ENCODE peak calls at places on chromosomes 11 and 22, in six cellular contexts. One of them, this sample, is unnamed.

GRCh38 chr11:68313574-68314202 is 1.3 kb downstream of the LRP5 start:
- DNase-seq in cardiac muscle cell: peak
- DNase-seq in body of pancreas: no peak
- DNase-seq in GM23338: peak
- DNase-seq in astrocyte: no peak
- DNase-seq in stomach: no peak
- DNase-seq in this sample: no peak

GRCh38 chr11:83140691-83141455 is 16.1 kb upstream of the PCF11 start:
- DNase-seq in astrocyte: no peak
- DNase-seq in stomach: no peak
- DNase-seq in body of pancreas: no peak
- DNase-seq in GM23338: no peak
- DNase-seq in cardiac muscle cell: no peak
- DNase-seq in this sample: no peak

GRCh38 chr11:87819141-87819540 is 356.1 kb downstream of the RAB38 start:
- DNase-seq in GM23338: no peak
- DNase-seq in stomach: no peak
- DNase-seq in astrocyte: peak
- DNase-seq in cardiac muscle cell: no peak
- DNase-seq in body of pancreas: no peak
- DNase-seq in this sample: peak

GRCh38 chr11:34633990-34634725 is 13.3 kb downstream of the EHF start:
- DNase-seq in body of pancreas: peak
- DNase-seq in astrocyte: no peak
- DNase-seq in GM23338: no peak
- DNase-seq in stomach: no peak
- DNase-seq in cardiac muscle cell: no peak
- DNase-seq in this sample: no peak

GRCh38 chr11:20762980-20763379 is 93.6 kb downstream of the NELL1 start:
- DNase-seq in astrocyte: no peak
- DNase-seq in body of pancreas: no peak
- DNase-seq in GM23338: no peak
- DNase-seq in stomach: no peak
- DNase-seq in cardiac muscle cell: no peak
- DNase-seq in this sample: no peak

GRCh38 chr22:37906364-37907008 is 389 bp downstream of the MICALL1 start:
- DNase-seq in astrocyte: no peak
- DNase-seq in cardiac muscle cell: peak
- DNase-seq in GM23338: peak
- DNase-seq in stomach: no peak
- DNase-seq in body of pancreas: no peak
- DNase-seq in this sample: no peak

GRCh38 chr22:23829845-23830372 is 8.9 kb downstream of the DERL3 start:
- DNase-seq in astrocyte: peak
- DNase-seq in stomach: no peak
- DNase-seq in GM23338: no peak
- DNase-seq in cardiac muscle cell: no peak
- DNase-seq in body of pancreas: no peak
- DNase-seq in this sample: no peak

GRCh38 chr11:94477644-94478043 is 16.0 kb downstream of the MRE11 start:
- DNase-seq in body of pancreas: no peak
- DNase-seq in astrocyte: no peak
- DNase-seq in GM23338: peak
- DNase-seq in cardiac muscle cell: no peak
- DNase-seq in stomach: no peak
- DNase-seq in this sample: no peak

GRCh38 chr11:59822989-59823566 is 12.5 kb upstream of the MRPL16 start:
- DNase-seq in GM23338: peak
- DNase-seq in stomach: peak
- DNase-seq in body of pancreas: peak
- DNase-seq in cardiac muscle cell: peak
- DNase-seq in astrocyte: peak
- DNase-seq in this sample: peak

GRCh38 chr11:86955674-86956522 is 703 bp upstream of the FZD4 start:
- DNase-seq in cardiac muscle cell: peak
- DNase-seq in stomach: peak
- DNase-seq in astrocyte: peak
- DNase-seq in GM23338: peak
- DNase-seq in body of pancreas: peak
- DNase-seq in this sample: peak

GRCh38 chr22:23147632-23148387 is 2.5 kb downstream of the RAB36 start:
- DNase-seq in body of pancreas: peak
- DNase-seq in GM23338: no peak
- DNase-seq in cardiac muscle cell: no peak
- DNase-seq in stomach: no peak
- DNase-seq in astrocyte: peak
- DNase-seq in this sample: peak

GRCh38 chr11:62195945-62196344 is 5.9 kb downstream of the SCGB1D1 start:
- DNase-seq in cardiac muscle cell: no peak
- DNase-seq in GM23338: peak
- DNase-seq in astrocyte: no peak
- DNase-seq in stomach: no peak
- DNase-seq in body of pancreas: no peak
- DNase-seq in this sample: no peak

GRCh38 chr11:12968836-12969235 is 40.3 kb upstream of the RASSF10 start:
- DNase-seq in cardiac muscle cell: no peak
- DNase-seq in astrocyte: no peak
- DNase-seq in GM23338: no peak
- DNase-seq in stomach: no peak
- DNase-seq in body of pancreas: no peak
- DNase-seq in this sample: peak

GRCh38 chr11:73461335-73461840 is 85.2 kb downstream of the RELT start:
- DNase-seq in GM23338: no peak
- DNase-seq in stomach: no peak
- DNase-seq in cardiac muscle cell: no peak
- DNase-seq in body of pancreas: no peak
- DNase-seq in astrocyte: no peak
- DNase-seq in this sample: no peak

GRCh38 chr11:86136542-86136941 is 67.7 kb upstream of the PICALM start:
- DNase-seq in stomach: no peak
- DNase-seq in body of pancreas: no peak
- DNase-seq in cardiac muscle cell: no peak
- DNase-seq in astrocyte: no peak
- DNase-seq in GM23338: no peak
- DNase-seq in this sample: no peak

GRCh38 chr11:86046111-86046510 is 22.8 kb downstream of the PICALM start:
- DNase-seq in body of pancreas: no peak
- DNase-seq in astrocyte: peak
- DNase-seq in stomach: no peak
- DNase-seq in GM23338: no peak
- DNase-seq in cardiac muscle cell: no peak
- DNase-seq in this sample: peak

GRCh38 chr11:57460756-57461749 is 725 bp downstream of the RTN4RL2 start:
- DNase-seq in astrocyte: no peak
- DNase-seq in cardiac muscle cell: no peak
- DNase-seq in GM23338: peak
- DNase-seq in stomach: no peak
- DNase-seq in body of pancreas: no peak
- DNase-seq in this sample: no peak

DNA sequence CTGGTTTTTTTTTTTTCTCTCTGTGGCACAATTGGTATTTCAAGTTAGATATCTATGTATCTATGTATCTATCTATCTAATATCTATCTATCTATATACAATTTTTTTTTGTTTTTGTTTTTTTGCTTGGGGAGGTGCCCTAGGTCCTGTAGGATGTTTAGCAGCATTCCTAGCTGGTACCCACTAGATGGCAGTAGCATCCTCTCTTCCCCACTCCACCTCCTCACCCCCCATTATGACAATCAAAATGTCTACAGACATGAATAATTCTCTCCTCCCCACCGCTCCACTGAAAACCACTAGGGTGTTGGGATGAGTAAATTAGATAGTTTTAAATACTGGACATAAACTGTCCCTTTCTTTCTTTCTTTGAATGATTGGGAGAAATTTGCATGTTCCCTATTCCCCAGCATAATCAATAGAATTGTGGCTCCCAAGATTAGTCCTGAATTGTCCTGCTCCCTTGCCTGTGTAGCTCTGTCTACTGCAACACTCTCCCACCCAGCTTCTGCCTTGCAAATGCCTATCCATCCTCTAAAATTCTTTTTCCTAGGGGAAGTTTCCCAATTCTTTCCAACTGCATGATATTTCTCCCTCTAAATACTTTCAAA is 1152.4 kb downstream of the LRRC4C start:
- DNase-seq in stomach: no peak
- DNase-seq in GM23338: peak
- DNase-seq in astrocyte: peak
- DNase-seq in cardiac muscle cell: peak
- DNase-seq in body of pancreas: no peak
- DNase-seq in this sample: peak
- TF ChIP-seq CTCF in stomach: peak
- TF ChIP-seq CTCF in GM23338: peak
- TF ChIP-seq CTCF in astrocyte: peak
- TF ChIP-seq CTCF in cardiac muscle cell: peak
- TF ChIP-seq CTCF in body of pancreas: peak
- TF ChIP-seq CTCF in this sample: peak

DNA sequence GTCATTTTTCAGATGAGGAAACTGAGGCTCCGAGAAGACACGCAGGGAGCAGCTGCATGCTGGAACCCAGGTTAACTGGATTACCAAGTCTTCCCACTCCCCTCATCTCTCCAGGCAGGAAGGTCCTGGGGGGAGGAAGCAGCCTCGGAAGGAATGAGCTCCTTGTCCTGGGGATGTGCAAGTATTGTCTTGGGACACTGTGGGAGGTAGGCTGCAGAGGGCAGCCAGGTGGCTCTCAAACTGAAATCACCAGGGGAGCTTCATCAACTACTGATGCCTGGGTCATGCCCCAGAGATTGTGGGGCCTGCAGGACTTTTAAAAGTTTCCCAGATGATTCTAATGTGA is 7.6 kb downstream of the GDPD5 start:
- DNase-seq in GM23338: no peak
- DNase-seq in stomach: no peak
- DNase-seq in body of pancreas: no peak
- DNase-seq in astrocyte: no peak
- DNase-seq in cardiac muscle cell: no peak
- DNase-seq in this sample: no peak
- H3K27ac ChIP-seq in GM23338: no peak
- H3K27ac ChIP-seq in stomach: no peak
- H3K27ac ChIP-seq in body of pancreas: no peak
- H3K27ac ChIP-seq in astrocyte: no peak
- H3K27ac ChIP-seq in cardiac muscle cell: no peak
- H3K27ac ChIP-seq in this sample: no peak

GRCh38 chr11:44427432-44427831 is 117.5 kb upstream of the ALX4 start:
- DNase-seq in body of pancreas: no peak
- DNase-seq in GM23338: peak
- DNase-seq in stomach: no peak
- DNase-seq in astrocyte: no peak
- DNase-seq in cardiac muscle cell: peak
- DNase-seq in this sample: no peak
- TF ChIP-seq CTCF in body of pancreas: no peak
- TF ChIP-seq CTCF in GM23338: peak
- TF ChIP-seq CTCF in stomach: no peak
- TF ChIP-seq CTCF in astrocyte: no peak
- TF ChIP-seq CTCF in cardiac muscle cell: peak
- TF ChIP-seq CTCF in this sample: peak

GRCh38 chr11:64745523-64746328 is 1.8 kb upstream of the RASGRP2 start:
- DNase-seq in stomach: peak
- DNase-seq in cardiac muscle cell: peak
- DNase-seq in GM23338: peak
- DNase-seq in astrocyte: peak
- DNase-seq in body of pancreas: peak
- DNase-seq in this sample: no peak

GRCh38 chr11:64746486-64746885 is 2.5 kb upstream of the RASGRP2 start:
- DNase-seq in GM23338: no peak
- DNase-seq in cardiac muscle cell: no peak
- DNase-seq in astrocyte: no peak
- DNase-seq in stomach: no peak
- DNase-seq in body of pancreas: no peak
- DNase-seq in this sample: no peak

GRCh38 chr11:64744544-64745218 is 739 bp upstream of the RASGRP2 start:
- DNase-seq in stomach: no peak
- DNase-seq in GM23338: no peak
- DNase-seq in astrocyte: no peak
- DNase-seq in cardiac muscle cell: peak
- DNase-seq in body of pancreas: no peak
- DNase-seq in this sample: no peak

GRCh38 chr11:64743591-64744543 is at the start of gene RASGRP2:
- DNase-seq in astrocyte: no peak
- DNase-seq in body of pancreas: peak
- DNase-seq in stomach: peak
- DNase-seq in cardiac muscle cell: peak
- DNase-seq in GM23338: peak
- DNase-seq in this sample: no peak

GRCh38 chr11:64745219-64745522 is 1.2 kb upstream of the RASGRP2 start:
- DNase-seq in GM23338: peak
- DNase-seq in body of pancreas: peak
- DNase-seq in stomach: peak
- DNase-seq in cardiac muscle cell: peak
- DNase-seq in astrocyte: no peak
- DNase-seq in this sample: no peak
- H3K27ac ChIP-seq in GM23338: no peak
- H3K27ac ChIP-seq in body of pancreas: peak
- H3K27ac ChIP-seq in stomach: peak
- H3K27ac ChIP-seq in cardiac muscle cell: peak
- H3K27ac ChIP-seq in astrocyte: no peak
- H3K27ac ChIP-seq in this sample: no peak

GRCh38 chr11:1807628-1807995 is 27.2 kb upstream of the SYT8 start:
- DNase-seq in cardiac muscle cell: no peak
- DNase-seq in astrocyte: no peak
- DNase-seq in stomach: no peak
- DNase-seq in body of pancreas: no peak
- DNase-seq in GM23338: peak
- DNase-seq in this sample: no peak
- TF ChIP-seq CTCF in cardiac muscle cell: no peak
- TF ChIP-seq CTCF in astrocyte: no peak
- TF ChIP-seq CTCF in stomach: no peak
- TF ChIP-seq CTCF in body of pancreas: peak
- TF ChIP-seq CTCF in GM23338: peak
- TF ChIP-seq CTCF in this sample: peak

GRCh38 chr11:11533751-11534150 is 88.1 kb downstream of the GALNT18 start:
- DNase-seq in body of pancreas: no peak
- DNase-seq in cardiac muscle cell: no peak
- DNase-seq in stomach: no peak
- DNase-seq in astrocyte: no peak
- DNase-seq in GM23338: no peak
- DNase-seq in this sample: no peak
- H3K27ac ChIP-seq in body of pancreas: no peak
- H3K27ac ChIP-seq in cardiac muscle cell: no peak
- H3K27ac ChIP-seq in stomach: no peak
- H3K27ac ChIP-seq in astrocyte: no peak
- H3K27ac ChIP-seq in GM23338: no peak
- H3K27ac ChIP-seq in this sample: no peak

This sample was measured in foreskin keratinocyte.